ENCODE peak calls at places on chromosomes 7 and 10, in four cellular contexts. J, K, X and N are unnamed samples.

GRCh38 chr10:117477961-117478670 is 64.4 kb upstream of the EMX2 start:
- DNase-seq in K (peak; percentile 19), J (peak; percentile 83), X (no peak), N (no peak)

GRCh38 chr7:66505009-66505408 is 123.7 kb upstream of the KCTD7 start:
- DNase-seq in X (no peak), J (no peak), K (no peak), N (peak; percentile 13)

GRCh38 chr10:8057636-8058273 is 3.3 kb downstream of the GATA3 start:
- DNase-seq in X (no peak), K (no peak), J (no peak), N (no peak)

GRCh38 chr7:34208878-34209621 is 303.7 kb downstream of the BMPER start:
- DNase-seq in J (no peak), K (no peak), X (no peak), N (peak; percentile 21)

GRCh38 chr7:2808891-2809660 is 35.0 kb downstream of the GNA12 start:
- DNase-seq in X (no peak), J (no peak), K (no peak), N (no peak)

GRCh38 chr10:122632031-122632430 is 67.6 kb downstream of the C10orf120 start:
- DNase-seq in X (no peak), J (no peak), K (no peak), N (no peak)

GRCh38 chr7:79512269-79512668 is 58.8 kb upstream of the MAGI2 start:
- DNase-seq in J (no peak), K (peak; percentile 68), X (no peak), N (no peak)

GRCh38 chr10:59222788-59223187 is 46.3 kb downstream of the PHYHIPL start:
- DNase-seq in J (no peak), K (peak; percentile 5), X (no peak), N (no peak)

GRCh38 chr10:43202657-43203490 is 64.0 kb downstream of the RASGEF1A start:
- DNase-seq in J (no peak), K (no peak), X (peak; percentile 44), N (peak; percentile 21)

GRCh38 chr7:145928937-145929336 is 187.7 kb upstream of the CNTNAP2 start:
- DNase-seq in J (no peak), K (no peak), X (no peak), N (no peak)

GRCh38 chr10:132095403-132096113 is 29.8 kb downstream of the JAKMIP3 start:
- DNase-seq in K (no peak), X (no peak), J (no peak), N (no peak)

GRCh38 chr10:47349941-47350371 is 1.8 kb downstream of the RBP3 start:
- DNase-seq in K (no peak), X (no peak), J (no peak), N (no peak)

GRCh38 chr10:128046934-128047251 is 79.3 kb downstream of the MKI67 start:
- DNase-seq in K (no peak), X (no peak), J (no peak), N (no peak)

GRCh38 chr10:100829933-100830727 is 82.6 kb upstream of the SLF2 start:
- DNase-seq in J (no peak), X (no peak), K (no peak), N (no peak)

GRCh38 chr10:46248651-46249131 is 38.1 kb upstream of the ANTXRL start:
- DNase-seq in J (no peak), K (no peak), X (peak; percentile 7), N (peak; percentile 4)

GRCh38 chr7:19122018-19122588 is 4.7 kb upstream of the TWIST1 start:
- DNase-seq in K (peak; percentile 72), J (peak; percentile 37), X (no peak), N (no peak)

GRCh38 chr10:77974396-77975074 is 48.0 kb upstream of the DLG5 start:
- DNase-seq in K (peak; percentile 67), J (peak; percentile 57), X (peak; percentile 30), N (peak; percentile 44)

GRCh38 chr10:123146892-123147634 is 873 bp upstream of the HMX2 start:
- DNase-seq in J (no peak), X (no peak), K (no peak), N (no peak)

GRCh38 chr7:100763556-100764140 is 30.3 kb downstream of the ZAN start:
- DNase-seq in J (no peak), K (no peak), X (no peak), N (no peak)

GRCh38 chr10:98436704-98437103 is 10.0 kb downstream of the HPS1 start:
- DNase-seq in X (no peak), J (no peak), K (no peak), N (no peak)

GRCh38 chr7:128303133-128303532 is 40.6 kb downstream of the RBM28 start:
- DNase-seq in X (no peak), K (no peak), J (no peak), N (no peak)

GRCh38 chr7:142889825-142890224 is 4.3 kb upstream of the TRPV6 start:
- DNase-seq in X (no peak), K (no peak), J (no peak), N (no peak)

GRCh38 chr10:89773081-89773480 is 71.7 kb downstream of the KIF20B start:
- DNase-seq in X (no peak), K (peak; percentile 35), J (no peak), N (no peak)

GRCh38 chr10:62738916-62739315 is 65.6 kb upstream of the ADO start:
- DNase-seq in J (no peak), X (no peak), K (peak; percentile 79), N (no peak)

GRCh38 chr10:62734781-62735463 is 69.6 kb upstream of the ADO start:
- DNase-seq in X (no peak), J (no peak), K (no peak), N (no peak)

GRCh38 chr10:62733654-62734293 is 70.7 kb upstream of the ADO start:
- DNase-seq in X (no peak), K (no peak), J (no peak), N (no peak)

GRCh38 chr10:62732841-62733653 is 71.5 kb upstream of the ADO start:
- DNase-seq in K (peak; percentile 74), J (peak; percentile 71), X (no peak), N (no peak)

DNA sequence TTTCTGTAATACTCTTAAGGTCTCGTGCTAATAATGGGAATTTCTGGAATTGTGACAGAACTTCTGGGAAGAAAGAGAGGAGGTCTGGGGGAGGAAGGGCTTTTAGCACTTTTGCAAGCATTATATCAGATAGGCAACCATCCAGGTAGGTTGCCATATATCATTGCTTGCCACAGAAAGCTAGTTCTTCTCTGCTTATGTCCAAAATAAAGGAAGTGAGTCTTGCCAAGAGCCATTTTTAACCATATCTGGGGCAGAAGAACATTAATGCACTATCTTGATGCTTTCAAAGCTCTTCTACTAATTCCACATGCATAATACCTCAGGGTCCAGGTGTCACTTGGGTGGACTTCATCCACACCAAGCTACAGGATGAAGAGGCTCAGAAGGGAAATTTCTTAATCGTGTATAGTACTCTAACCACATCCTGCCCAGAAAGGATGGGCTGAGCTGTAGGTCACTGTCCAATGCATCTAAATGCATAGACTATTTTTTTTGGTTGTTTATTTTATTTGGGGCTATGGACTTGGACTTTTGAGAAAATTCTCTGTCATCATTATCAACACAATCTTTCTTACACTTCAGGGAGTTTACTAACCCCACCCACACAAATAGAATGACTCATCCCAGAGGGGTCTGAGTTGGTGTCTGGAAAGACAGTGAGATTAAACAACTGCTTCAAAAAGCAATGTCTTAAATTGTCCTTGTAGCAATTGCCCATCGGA is 68.9 kb upstream of the ADO start:
- DNase-seq in K (peak; percentile 47), X (no peak), J (no peak), N (no peak)
- H3K4me1 ChIP-seq in K (peaks cover 2% of the 10 kb centered on the region), X (no peaks in the 10 kb centered on the region), J (peaks cover 28% of the 10 kb centered on the region), N (no peaks in the 10 kb centered on the region)

GRCh38 chr10:104907509-104907908 is 266.4 kb downstream of the SORCS3 start:
- DNase-seq in X (no peak), J (no peak), K (no peak), N (no peak)

GRCh38 chr10:104908581-104908980 is 267.5 kb downstream of the SORCS3 start:
- DNase-seq in X (no peak), J (no peak), K (no peak), N (no peak)

GRCh38 chr10:104910712-104911111 is 269.6 kb downstream of the SORCS3 start:
- DNase-seq in J (no peak), K (no peak), X (peak; percentile 11), N (no peak)

GRCh38 chr10:104903433-104903832 is 262.3 kb downstream of the SORCS3 start:
- DNase-seq in J (no peak), X (no peak), K (no peak), N (no peak)

GRCh38 chr10:104906112-104906511 is 265.0 kb downstream of the SORCS3 start:
- DNase-seq in X (no peak), J (no peak), K (no peak), N (no peak)
- TF ChIP-seq CTCF in X (no peak), J (no peak), K (no peak), N (no peak)

DNA sequence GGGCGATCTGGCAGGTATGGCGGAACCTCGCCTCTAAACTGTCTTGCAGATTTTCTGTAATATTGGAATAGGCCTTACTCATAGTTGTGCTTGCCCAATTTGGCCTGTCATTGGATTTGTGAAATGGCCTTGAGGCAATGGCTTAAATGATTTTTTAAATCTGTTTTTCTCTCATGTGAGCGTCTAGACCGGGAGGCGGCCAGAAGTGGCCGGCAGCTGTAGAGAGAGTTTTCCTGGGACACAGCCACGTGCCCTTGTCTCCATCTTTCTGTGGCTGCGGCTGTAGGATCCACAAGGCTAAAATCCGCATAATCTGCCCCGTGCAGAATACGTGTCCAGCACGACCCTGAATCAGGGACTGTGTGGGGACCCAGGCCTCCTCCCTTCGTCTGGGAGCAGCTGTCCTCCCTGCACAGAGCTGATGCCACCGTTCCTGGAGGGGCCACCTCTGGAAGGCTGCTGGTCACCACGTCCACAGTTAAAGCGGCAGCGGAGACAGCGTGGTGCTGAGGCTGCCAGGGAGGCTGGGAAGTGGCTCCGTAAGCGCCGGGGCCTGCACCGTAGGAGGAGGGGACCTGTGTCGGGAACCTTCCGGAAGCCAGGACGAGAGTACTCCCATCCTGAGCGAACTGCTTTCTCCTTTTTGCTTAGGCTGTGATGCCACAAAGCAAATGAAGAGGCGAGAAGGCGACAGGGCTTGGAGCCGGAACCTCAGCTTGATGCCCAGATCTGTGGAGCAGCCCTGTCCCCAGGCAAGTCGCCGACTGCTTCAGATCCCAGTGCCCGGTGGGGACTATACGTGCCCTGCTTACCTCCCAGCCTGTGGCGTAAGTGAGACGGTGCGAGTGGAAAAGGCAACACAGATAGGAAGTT is 99.8 kb downstream of the DYNC2I1 start:
- DNase-seq in J (no peak), X (no peak), K (no peak), N (no peak)
- TF ChIP-seq POLR2A in J (no peak), X (no peak), K (no peak), N (no peak)

GRCh38 chr10:102626026-102626686 is 18.1 kb upstream of the TRIM8 start:
- DNase-seq in K (no peak), X (no peak), J (no peak), N (no peak)
- H3K4me1 ChIP-seq in K (peaks cover 54% of the 10 kb centered on the region), X (peaks cover 38% of the 10 kb centered on the region), J (peaks cover 51% of the 10 kb centered on the region), N (peaks cover 16% of the 10 kb centered on the region)

DNA sequence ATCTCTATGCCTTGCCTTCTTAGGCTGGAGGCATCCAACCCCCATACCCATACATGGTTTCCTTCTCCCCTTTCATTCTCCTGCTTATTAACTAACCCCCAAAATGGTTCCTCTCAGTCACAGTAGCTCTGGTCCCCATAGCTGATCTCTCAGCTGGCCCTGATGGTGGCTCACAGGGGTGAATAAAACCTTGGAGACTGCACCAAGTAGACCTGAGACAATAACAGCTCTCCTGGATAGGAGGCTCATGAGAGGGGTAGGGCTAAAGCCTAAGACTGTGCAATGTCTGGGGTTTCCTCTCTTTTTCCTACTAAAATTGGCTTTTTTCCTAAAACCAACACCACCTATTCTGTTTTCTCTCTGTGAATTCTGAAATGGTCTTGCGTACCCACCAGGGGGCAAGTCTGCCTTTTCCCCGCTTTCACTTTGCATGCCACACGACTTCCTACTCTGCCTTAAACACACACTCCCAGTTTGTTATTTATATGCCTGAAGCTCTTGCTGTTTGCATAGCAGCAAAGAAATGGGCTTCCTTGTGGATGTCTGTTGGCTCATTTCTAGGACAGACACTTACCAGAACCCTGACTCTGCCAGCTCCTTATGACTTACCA is 18.4 kb upstream of the PON1 start:
- DNase-seq in K (no peak), X (no peak), J (no peak), N (no peak)
- TF ChIP-seq CTCF in K (no peak), X (no peak), J (no peak), N (no peak)